ENCODE peak calls at places on chromosome 9, in four cellular contexts. One of them, this sample, is unnamed.

GRCh38 chr9:134175291-134175807 is 11.0 kb upstream of the RNU6ATAC start:
- DNase-seq in sigmoid colon: no peak
- DNase-seq in lower leg skin: no peak
- DNase-seq in cardiac fibroblast: no peak
- DNase-seq in this sample: peak

GRCh38 chr9:121808781-121809180 is 157.3 kb downstream of the DAB2IP start:
- DNase-seq in sigmoid colon: no peak
- DNase-seq in lower leg skin: peak
- DNase-seq in cardiac fibroblast: no peak
- DNase-seq in this sample: no peak

GRCh38 chr9:70195456-70195855 is 63.3 kb upstream of the SMC5 start:
- DNase-seq in sigmoid colon: no peak
- DNase-seq in lower leg skin: no peak
- DNase-seq in cardiac fibroblast: no peak
- DNase-seq in this sample: no peak

GRCh38 chr9:6123402-6123801 is 92.2 kb upstream of the IL33 start:
- DNase-seq in sigmoid colon: no peak
- DNase-seq in lower leg skin: no peak
- DNase-seq in cardiac fibroblast: no peak
- DNase-seq in this sample: no peak

GRCh38 chr9:34664281-34665108 is 2.0 kb upstream of the CCL27 start:
- DNase-seq in sigmoid colon: peak
- DNase-seq in lower leg skin: peak
- DNase-seq in cardiac fibroblast: peak
- DNase-seq in this sample: peak

GRCh38 chr9:110688329-110688728 is 19.7 kb downstream of the MUSK start:
- DNase-seq in sigmoid colon: no peak
- DNase-seq in lower leg skin: no peak
- DNase-seq in cardiac fibroblast: no peak
- DNase-seq in this sample: no peak

GRCh38 chr9:114339130-114339908 is 9.7 kb downstream of the ORM2 start:
- DNase-seq in sigmoid colon: peak
- DNase-seq in lower leg skin: no peak
- DNase-seq in cardiac fibroblast: peak
- DNase-seq in this sample: peak

GRCh38 chr9:83432104-83432627 is 106.0 kb downstream of the FRMD3 start:
- DNase-seq in sigmoid colon: peak
- DNase-seq in lower leg skin: peak
- DNase-seq in cardiac fibroblast: peak
- DNase-seq in this sample: peak

GRCh38 chr9:130301483-130302286 is 36.1 kb downstream of the HMCN2 start:
- DNase-seq in sigmoid colon: peak
- DNase-seq in lower leg skin: no peak
- DNase-seq in cardiac fibroblast: peak
- DNase-seq in this sample: no peak

GRCh38 chr9:105501414-105501813 is 53.6 kb downstream of the FSD1L start:
- DNase-seq in sigmoid colon: no peak
- DNase-seq in lower leg skin: no peak
- DNase-seq in cardiac fibroblast: no peak
- DNase-seq in this sample: no peak

DNA sequence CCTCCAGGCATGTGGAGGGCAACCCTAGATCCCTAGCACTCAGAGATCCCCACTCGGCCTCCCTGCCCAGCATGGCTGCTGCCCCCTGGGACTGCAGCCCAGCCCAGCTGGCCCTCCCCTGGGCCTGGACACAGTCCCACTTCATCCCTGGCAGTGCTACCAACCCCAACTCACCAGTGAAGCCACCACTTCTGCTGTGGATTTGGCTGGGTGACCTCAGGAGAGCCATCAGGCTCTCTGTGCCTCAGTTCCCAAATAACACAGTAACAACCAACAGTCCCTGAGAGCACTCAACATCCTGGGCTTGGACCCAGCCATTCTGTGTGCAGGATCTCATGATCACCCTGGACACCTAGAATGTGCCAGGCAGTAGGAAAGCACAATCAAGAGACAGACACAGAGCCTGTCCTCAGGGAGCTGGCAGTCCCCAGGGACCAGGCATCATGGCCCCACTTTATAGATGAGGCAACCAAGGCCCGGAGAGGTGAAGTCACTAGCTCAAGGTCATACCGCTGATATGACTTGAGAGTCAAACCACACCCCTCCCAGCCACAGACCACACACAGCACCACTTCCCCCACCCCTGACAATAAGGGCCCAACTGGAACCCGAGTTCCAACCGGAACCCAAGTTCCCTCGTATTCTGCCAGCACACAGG is 4.7 kb upstream of the PSMB7 start:
- DNase-seq in sigmoid colon: no peak
- DNase-seq in lower leg skin: peak
- DNase-seq in cardiac fibroblast: no peak
- DNase-seq in this sample: no peak
- TF ChIP-seq CTCF in sigmoid colon: no peak
- TF ChIP-seq CTCF in lower leg skin: no peak
- TF ChIP-seq CTCF in cardiac fibroblast: no peak
- TF ChIP-seq CTCF in this sample: no peak

GRCh38 chr9:89920131-89920530 is 315.3 kb downstream of the GADD45G start:
- DNase-seq in sigmoid colon: no peak
- DNase-seq in lower leg skin: peak
- DNase-seq in cardiac fibroblast: no peak
- DNase-seq in this sample: no peak
- TF ChIP-seq CTCF in sigmoid colon: no peak
- TF ChIP-seq CTCF in lower leg skin: no peak
- TF ChIP-seq CTCF in cardiac fibroblast: no peak
- TF ChIP-seq CTCF in this sample: no peak

GRCh38 chr9:126989847-126990821 is 75.6 kb downstream of the RALGPS1 start:
- DNase-seq in sigmoid colon: peak
- DNase-seq in lower leg skin: no peak
- DNase-seq in cardiac fibroblast: peak
- DNase-seq in this sample: no peak
- TF ChIP-seq CTCF in sigmoid colon: no peak
- TF ChIP-seq CTCF in lower leg skin: no peak
- TF ChIP-seq CTCF in cardiac fibroblast: no peak
- TF ChIP-seq CTCF in this sample: no peak

DNA sequence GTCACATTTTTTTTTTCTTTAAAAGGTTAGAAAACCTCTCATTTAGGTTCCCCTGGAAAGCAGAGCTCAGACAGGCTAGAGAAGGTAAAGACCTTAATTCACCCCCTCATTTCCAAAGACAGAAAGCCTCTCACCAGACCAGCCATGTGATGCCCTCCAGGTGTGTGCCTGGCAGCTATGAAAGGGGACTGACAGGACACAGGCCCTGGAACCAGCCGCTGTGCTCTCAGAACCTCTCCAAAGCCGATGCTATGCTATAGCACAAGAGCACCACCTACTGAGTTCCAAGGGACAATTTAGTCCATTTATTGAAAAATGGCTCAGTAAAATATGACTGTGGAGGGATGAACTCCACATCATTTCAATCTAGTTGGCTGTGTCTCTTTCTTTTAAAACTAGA is 48.8 kb downstream of the FANCC start:
- DNase-seq in sigmoid colon: no peak
- DNase-seq in lower leg skin: no peak
- DNase-seq in cardiac fibroblast: peak
- DNase-seq in this sample: peak
- TF ChIP-seq CTCF in sigmoid colon: peak
- TF ChIP-seq CTCF in lower leg skin: no peak
- TF ChIP-seq CTCF in cardiac fibroblast: peak
- TF ChIP-seq CTCF in this sample: no peak

This sample was measured in MCF 10A.